ENCODE peak calls at places on chromosomes 6 and 20, in eight cellular contexts. P is anterior cingulate cortex; B is non-pigmented ciliary epithelial cell; F is AG09309; Y is astrocyte of the spinal cord; N is aorta; R is activated CD4-positive, alpha-beta T cell treated with anti-CD3 and anti-CD28 coated beads for 1 hour; D is cardiac fibroblast. I is an unnamed sample.

GRCh38 chr20:57711311-57711712 is 1.5 kb upstream of the PMEPA1 start:
- DNase-seq in P (no peak), B (no peak), F (no peak), Y (no peak), N (no peak), R (no peak), D (no peak), I (no peak)

GRCh38 chr6:43770417-43771209 is 602 bp downstream of the VEGFA start:
- DNase-seq in P (peak), B (no peak), F (no peak), Y (peak), N (peak), R (no peak), D (peak), I (peak)

GRCh38 chr6:18177566-18177965 is 22.3 kb downstream of the KDM1B start:
- DNase-seq in P (no peak), B (no peak), F (no peak), Y (no peak), N (no peak), R (no peak), D (no peak), I (no peak)

GRCh38 chr6:98747960-98748359 is 86.4 kb upstream of the POU3F2 start:
- DNase-seq in P (no peak), B (no peak), F (no peak), Y (no peak), N (no peak), R (no peak), D (peak), I (no peak)

GRCh38 chr6:38705924-38706323 is 3.0 kb upstream of the GLO1 start:
- DNase-seq in P (no peak), B (no peak), F (no peak), Y (no peak), N (no peak), R (no peak), D (no peak), I (no peak)

GRCh38 chr20:41854765-41855164 is 236.6 kb upstream of the CHD6 start:
- DNase-seq in P (no peak), B (no peak), F (no peak), Y (peak), N (no peak), R (no peak), D (peak), I (no peak)

GRCh38 chr20:4026093-4026601 is 10.8 kb upstream of the RNF24 start:
- DNase-seq in P (no peak), B (no peak), F (no peak), Y (peak), N (no peak), R (no peak), D (peak), I (no peak)

GRCh38 chr20:20743511-20744169 is 31.2 kb upstream of the RALGAPA2 start:
- DNase-seq in P (peak), B (no peak), F (no peak), Y (peak), N (peak), R (no peak), D (no peak), I (no peak)

GRCh38 chr6:137883400-137883888 is 16.4 kb downstream of the TNFAIP3 start:
- DNase-seq in P (no peak), B (no peak), F (no peak), Y (no peak), N (no peak), R (no peak), D (peak), I (no peak)

GRCh38 chr20:43459022-43459942 is 1.6 kb downstream of the SRSF6 start:
- DNase-seq in P (no peak), B (no peak), F (no peak), Y (no peak), N (no peak), R (no peak), D (peak), I (no peak)

GRCh38 chr6:29589423-29590048 is 4.6 kb downstream of the OR2H2 start:
- DNase-seq in P (peak), B (peak), F (no peak), Y (peak), N (no peak), R (peak), D (peak), I (peak)

GRCh38 chr6:165659945-165660862 is 2.8 kb downstream of the PDE10A start:
- DNase-seq in P (no peak), B (no peak), F (no peak), Y (no peak), N (no peak), R (no peak), D (peak), I (no peak)